ENCODE peak calls at places on chromosomes 4 and X, in ten cellular contexts. One of them, this sample, is unnamed. For H3K4me1, the result is how much of the 10 kb centered on the place peaks cover.

GRCh38 chrX:41718481-41719245 is 5.3 kb upstream of the GPR82 start:
- DNase-seq in IMR-90: no peak
- DNase-seq in uterus: no peak
- DNase-seq in neural progenitor cell: peak
- DNase-seq in tibial nerve: no peak
- DNase-seq in A673: no peak
- DNase-seq in cardiac muscle cell: no peak
- DNase-seq in lower lobe of right lung: no peak
- DNase-seq in heart right ventricle: no peak
- DNase-seq in upper lobe of right lung: no peak
- DNase-seq in this sample: no peak

GRCh38 chr4:85970535-85970934 is 389.3 kb downstream of the MAPK10 start:
- DNase-seq in IMR-90: no peak
- DNase-seq in uterus: no peak
- DNase-seq in neural progenitor cell: no peak
- DNase-seq in tibial nerve: no peak
- DNase-seq in A673: peak
- DNase-seq in cardiac muscle cell: peak
- DNase-seq in lower lobe of right lung: no peak
- DNase-seq in heart right ventricle: no peak
- DNase-seq in upper lobe of right lung: no peak
- DNase-seq in this sample: no peak

GRCh38 chr4:22739933-22740332 is 47.2 kb downstream of the GBA3 start:
- DNase-seq in IMR-90: no peak
- DNase-seq in uterus: no peak
- DNase-seq in neural progenitor cell: no peak
- DNase-seq in tibial nerve: no peak
- DNase-seq in A673: no peak
- DNase-seq in cardiac muscle cell: no peak
- DNase-seq in lower lobe of right lung: no peak
- DNase-seq in heart right ventricle: no peak
- DNase-seq in upper lobe of right lung: no peak
- DNase-seq in this sample: no peak

GRCh38 chr4:34043131-34043530 is 2201.2 kb downstream of the ARAP2 start:
- DNase-seq in IMR-90: no peak
- DNase-seq in uterus: no peak
- DNase-seq in neural progenitor cell: no peak
- DNase-seq in tibial nerve: no peak
- DNase-seq in A673: no peak
- DNase-seq in cardiac muscle cell: peak
- DNase-seq in lower lobe of right lung: no peak
- DNase-seq in heart right ventricle: no peak
- DNase-seq in upper lobe of right lung: no peak
- DNase-seq in this sample: no peak

GRCh38 chrX:149682956-149683947 is 28.6 kb upstream of the MAGEA11 start:
- DNase-seq in IMR-90: no peak
- DNase-seq in uterus: no peak
- DNase-seq in neural progenitor cell: peak
- DNase-seq in tibial nerve: no peak
- DNase-seq in A673: no peak
- DNase-seq in cardiac muscle cell: no peak
- DNase-seq in lower lobe of right lung: no peak
- DNase-seq in heart right ventricle: no peak
- DNase-seq in upper lobe of right lung: no peak
- DNase-seq in this sample: no peak

GRCh38 chr4:150931796-150932195 is 83.3 kb downstream of the LRBA start:
- DNase-seq in IMR-90: no peak
- DNase-seq in uterus: no peak
- DNase-seq in neural progenitor cell: no peak
- DNase-seq in tibial nerve: no peak
- DNase-seq in A673: no peak
- DNase-seq in cardiac muscle cell: no peak
- DNase-seq in lower lobe of right lung: no peak
- DNase-seq in heart right ventricle: no peak
- DNase-seq in upper lobe of right lung: no peak
- DNase-seq in this sample: no peak

GRCh38 chr4:80007745-80008149 is 65.3 kb downstream of the ANTXR2 start:
- DNase-seq in IMR-90: no peak
- DNase-seq in uterus: no peak
- DNase-seq in neural progenitor cell: no peak
- DNase-seq in tibial nerve: no peak
- DNase-seq in A673: peak
- DNase-seq in cardiac muscle cell: no peak
- DNase-seq in lower lobe of right lung: no peak
- DNase-seq in heart right ventricle: no peak
- DNase-seq in upper lobe of right lung: no peak
- DNase-seq in this sample: no peak

GRCh38 chrX:2538016-2538415 is 37.2 kb upstream of the DHRSX start:
- DNase-seq in IMR-90: no peak
- DNase-seq in uterus: no peak
- DNase-seq in neural progenitor cell: peak
- DNase-seq in tibial nerve: no peak
- DNase-seq in A673: no peak
- DNase-seq in cardiac muscle cell: no peak
- DNase-seq in lower lobe of right lung: no peak
- DNase-seq in heart right ventricle: peak
- DNase-seq in upper lobe of right lung: no peak
- DNase-seq in this sample: no peak

GRCh38 chr4:121923306-121923705 is 28.6 kb downstream of the TRPC3 start:
- DNase-seq in IMR-90: no peak
- DNase-seq in uterus: no peak
- DNase-seq in neural progenitor cell: no peak
- DNase-seq in tibial nerve: no peak
- DNase-seq in A673: no peak
- DNase-seq in cardiac muscle cell: no peak
- DNase-seq in lower lobe of right lung: no peak
- DNase-seq in heart right ventricle: no peak
- DNase-seq in upper lobe of right lung: no peak
- DNase-seq in this sample: no peak

GRCh38 chr4:7778524-7779193 is 161.0 kb downstream of the AFAP1 start:
- DNase-seq in IMR-90: peak
- DNase-seq in uterus: no peak
- DNase-seq in neural progenitor cell: no peak
- DNase-seq in tibial nerve: no peak
- DNase-seq in A673: no peak
- DNase-seq in cardiac muscle cell: no peak
- DNase-seq in lower lobe of right lung: no peak
- DNase-seq in heart right ventricle: no peak
- DNase-seq in upper lobe of right lung: peak
- DNase-seq in this sample: peak

GRCh38 chr4:95508421-95508820 is 40.4 kb downstream of the UNC5C start:
- DNase-seq in IMR-90: peak
- DNase-seq in uterus: no peak
- DNase-seq in neural progenitor cell: no peak
- DNase-seq in tibial nerve: no peak
- DNase-seq in A673: no peak
- DNase-seq in cardiac muscle cell: peak
- DNase-seq in lower lobe of right lung: no peak
- DNase-seq in heart right ventricle: no peak
- DNase-seq in upper lobe of right lung: no peak
- DNase-seq in this sample: no peak

GRCh38 chrX:2697741-2698294 is 6.7 kb downstream of the CD99 start:
- DNase-seq in IMR-90: peak
- DNase-seq in uterus: no peak
- DNase-seq in neural progenitor cell: no peak
- DNase-seq in tibial nerve: no peak
- DNase-seq in A673: no peak
- DNase-seq in cardiac muscle cell: no peak
- DNase-seq in lower lobe of right lung: no peak
- DNase-seq in heart right ventricle: no peak
- DNase-seq in upper lobe of right lung: no peak
- DNase-seq in this sample: no peak

GRCh38 chr4:2936773-2937145 is 26.4 kb downstream of the NOP14 start:
- DNase-seq in IMR-90: peak
- DNase-seq in uterus: peak
- DNase-seq in neural progenitor cell: no peak
- DNase-seq in tibial nerve: no peak
- DNase-seq in A673: no peak
- DNase-seq in cardiac muscle cell: peak
- DNase-seq in lower lobe of right lung: no peak
- DNase-seq in heart right ventricle: no peak
- DNase-seq in upper lobe of right lung: peak
- DNase-seq in this sample: no peak

GRCh38 chr4:8035371-8035780 is 95.7 kb upstream of the AFAP1 start:
- DNase-seq in IMR-90: peak
- DNase-seq in uterus: no peak
- DNase-seq in neural progenitor cell: no peak
- DNase-seq in tibial nerve: no peak
- DNase-seq in A673: peak
- DNase-seq in cardiac muscle cell: peak
- DNase-seq in lower lobe of right lung: no peak
- DNase-seq in heart right ventricle: no peak
- DNase-seq in upper lobe of right lung: no peak
- DNase-seq in this sample: no peak

GRCh38 chrX:16869393-16870094 is 618 bp downstream of the RBBP7 start:
- DNase-seq in IMR-90: peak
- DNase-seq in uterus: no peak
- DNase-seq in neural progenitor cell: peak
- DNase-seq in tibial nerve: no peak
- DNase-seq in A673: peak
- DNase-seq in cardiac muscle cell: peak
- DNase-seq in lower lobe of right lung: peak
- DNase-seq in heart right ventricle: peak
- DNase-seq in upper lobe of right lung: peak
- DNase-seq in this sample: peak

GRCh38 chrX:16873106-16873505 is 2.9 kb upstream of the RBBP7 start:
- DNase-seq in IMR-90: no peak
- DNase-seq in uterus: no peak
- DNase-seq in neural progenitor cell: no peak
- DNase-seq in tibial nerve: no peak
- DNase-seq in A673: no peak
- DNase-seq in cardiac muscle cell: no peak
- DNase-seq in lower lobe of right lung: no peak
- DNase-seq in heart right ventricle: no peak
- DNase-seq in upper lobe of right lung: no peak
- DNase-seq in this sample: no peak

GRCh38 chrX:16870095-16870860 is at the start of gene RBBP7:
- DNase-seq in IMR-90: peak
- DNase-seq in uterus: peak
- DNase-seq in neural progenitor cell: peak
- DNase-seq in tibial nerve: peak
- DNase-seq in A673: peak
- DNase-seq in cardiac muscle cell: peak
- DNase-seq in lower lobe of right lung: peak
- DNase-seq in heart right ventricle: peak
- DNase-seq in upper lobe of right lung: peak
- DNase-seq in this sample: peak

GRCh38 chrX:16868920-16869319 is 1.2 kb downstream of the RBBP7 start:
- DNase-seq in IMR-90: no peak
- DNase-seq in uterus: no peak
- DNase-seq in neural progenitor cell: no peak
- DNase-seq in tibial nerve: no peak
- DNase-seq in A673: no peak
- DNase-seq in cardiac muscle cell: no peak
- DNase-seq in lower lobe of right lung: no peak
- DNase-seq in heart right ventricle: no peak
- DNase-seq in upper lobe of right lung: no peak
- DNase-seq in this sample: no peak

DNA sequence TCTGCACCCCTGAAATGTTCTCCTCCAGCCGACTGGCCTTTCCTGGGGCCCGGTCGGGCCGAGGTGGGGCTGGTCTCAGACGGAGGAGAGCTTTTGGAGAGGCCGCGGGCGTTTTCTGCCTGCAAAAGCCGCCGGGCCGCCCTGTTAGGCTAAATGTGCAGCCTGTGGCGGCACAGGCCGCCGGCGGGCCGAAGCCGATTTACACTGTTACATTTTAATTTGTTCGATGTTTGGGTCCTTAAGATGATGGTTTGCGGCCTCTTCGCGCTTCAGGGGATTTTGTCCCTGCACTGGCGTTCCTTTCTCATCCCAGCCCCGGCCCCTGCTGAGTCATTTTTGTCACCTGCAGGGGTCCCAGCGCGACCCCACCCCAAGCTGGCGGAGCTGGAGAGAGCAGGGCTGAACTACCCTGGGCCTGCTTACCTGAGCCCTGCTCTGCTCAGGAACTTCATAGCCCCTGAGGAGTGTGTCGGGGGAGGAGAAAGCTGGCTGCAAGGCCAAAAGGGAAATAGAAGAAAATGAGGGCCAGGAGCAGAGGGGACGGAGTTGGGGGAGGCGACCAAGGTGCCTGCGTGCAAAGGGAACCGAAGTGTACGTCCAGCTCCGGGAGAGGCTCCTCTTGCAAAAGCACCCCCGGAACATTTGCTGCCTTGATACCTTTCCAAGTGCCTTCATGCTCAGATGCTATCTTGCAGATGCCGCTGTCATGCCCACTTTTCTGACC is 861 bp upstream of the RBBP7 start:
- DNase-seq in IMR-90: no peak
- DNase-seq in uterus: peak
- DNase-seq in neural progenitor cell: peak
- DNase-seq in tibial nerve: no peak
- DNase-seq in A673: no peak
- DNase-seq in cardiac muscle cell: no peak
- DNase-seq in lower lobe of right lung: peak
- DNase-seq in heart right ventricle: peak
- DNase-seq in upper lobe of right lung: no peak
- DNase-seq in this sample: peak
- H3K4me1 ChIP-seq in IMR-90: under half
- H3K4me1 ChIP-seq in uterus: under half
- H3K4me1 ChIP-seq in neural progenitor cell: under half
- H3K4me1 ChIP-seq in tibial nerve: under half
- H3K4me1 ChIP-seq in A673: under half
- H3K4me1 ChIP-seq in cardiac muscle cell: under half
- H3K4me1 ChIP-seq in lower lobe of right lung: under half
- H3K4me1 ChIP-seq in heart right ventricle: under half
- H3K4me1 ChIP-seq in upper lobe of right lung: under half
- H3K4me1 ChIP-seq in this sample: under half

GRCh38 chr4:105191621-105192210 is 45.0 kb downstream of the TET2 start:
- DNase-seq in IMR-90: peak
- DNase-seq in uterus: no peak
- DNase-seq in neural progenitor cell: no peak
- DNase-seq in tibial nerve: no peak
- DNase-seq in A673: peak
- DNase-seq in cardiac muscle cell: peak
- DNase-seq in lower lobe of right lung: no peak
- DNase-seq in heart right ventricle: no peak
- DNase-seq in upper lobe of right lung: no peak
- DNase-seq in this sample: no peak
- H3K27ac ChIP-seq in IMR-90: no peak
- H3K27ac ChIP-seq in uterus: no peak
- H3K27ac ChIP-seq in neural progenitor cell: no peak
- H3K27ac ChIP-seq in tibial nerve: no peak
- H3K27ac ChIP-seq in A673: no peak
- H3K27ac ChIP-seq in cardiac muscle cell: no peak
- H3K27ac ChIP-seq in lower lobe of right lung: no peak
- H3K27ac ChIP-seq in heart right ventricle: peak
- H3K27ac ChIP-seq in upper lobe of right lung: no peak
- H3K27ac ChIP-seq in this sample: peak

GRCh38 chrX:47649781-47650163 is 591 bp downstream of the ELK1 start:
- DNase-seq in IMR-90: no peak
- DNase-seq in uterus: no peak
- DNase-seq in neural progenitor cell: no peak
- DNase-seq in tibial nerve: no peak
- DNase-seq in A673: no peak
- DNase-seq in cardiac muscle cell: no peak
- DNase-seq in lower lobe of right lung: no peak
- DNase-seq in heart right ventricle: no peak
- DNase-seq in upper lobe of right lung: no peak
- DNase-seq in this sample: no peak
- H3K4me3 ChIP-seq in IMR-90: peak
- H3K4me3 ChIP-seq in uterus: peak
- H3K4me3 ChIP-seq in neural progenitor cell: peak
- H3K4me3 ChIP-seq in tibial nerve: peak
- H3K4me3 ChIP-seq in A673: peak
- H3K4me3 ChIP-seq in cardiac muscle cell: peak
- H3K4me3 ChIP-seq in lower lobe of right lung: peak
- H3K4me3 ChIP-seq in heart right ventricle: peak
- H3K4me3 ChIP-seq in upper lobe of right lung: peak
- H3K4me3 ChIP-seq in this sample: peak

GRCh38 chr4:173519130-173520101 is 10.6 kb downstream of the HAND2 start:
- DNase-seq in IMR-90: no peak
- DNase-seq in uterus: peak
- DNase-seq in neural progenitor cell: peak
- DNase-seq in tibial nerve: no peak
- DNase-seq in A673: no peak
- DNase-seq in cardiac muscle cell: peak
- DNase-seq in lower lobe of right lung: no peak
- DNase-seq in heart right ventricle: peak
- DNase-seq in upper lobe of right lung: no peak
- DNase-seq in this sample: no peak
- H3K4me1 ChIP-seq in IMR-90: under half
- H3K4me1 ChIP-seq in uterus: under half
- H3K4me1 ChIP-seq in neural progenitor cell: under half
- H3K4me1 ChIP-seq in tibial nerve: under half
- H3K4me1 ChIP-seq in A673: under half
- H3K4me1 ChIP-seq in cardiac muscle cell: under half
- H3K4me1 ChIP-seq in lower lobe of right lung: under half
- H3K4me1 ChIP-seq in heart right ventricle: under half
- H3K4me1 ChIP-seq in upper lobe of right lung: under half
- H3K4me1 ChIP-seq in this sample: under half

This sample was measured in aorta.